ENCODE peak calls at places on chromosomes 1 and 21, in seven cellular contexts. F is CD4-positive, CD25-positive, alpha-beta regulatory T cell; U is HFF-Myc; G is tibial artery; N is OCI-LY7; R is cardiac muscle cell; X is CD8-positive, alpha-beta T cell. K is an unnamed sample.

GRCh38 chr1:30645807-30646206 is 77.6 kb downstream of the MATN1 start:
- DNase-seq in R (no peak), F (no peak), X (no peak), U (no peak), N (no peak), G (no peak), K (no peak)

GRCh38 chr21:16108561-16109070 is 378.8 kb downstream of the USP25 start:
- DNase-seq in F (no peak), N (no peak), X (no peak), U (no peak), G (no peak), R (no peak), K (no peak)

GRCh38 chr21:26982767-26983166 is 15.9 kb upstream of the ADAMTS5 start:
- DNase-seq in U (no peak), X (no peak), R (peak), G (no peak), F (no peak), N (no peak), K (no peak)

GRCh38 chr1:54485417-54485816 is 62.6 kb upstream of the ACOT11 start:
- DNase-seq in F (no peak), X (no peak), G (no peak), N (no peak), R (no peak), U (no peak), K (no peak)

GRCh38 chr1:167799747-167800146 is 78.0 kb downstream of the MPZL1 start:
- DNase-seq in U (no peak), F (no peak), X (no peak), R (no peak), G (no peak), N (no peak), K (no peak)

GRCh38 chr1:90725961-90726715 is 9.0 kb upstream of the BARHL2 start:
- DNase-seq in N (no peak), R (peak), G (no peak), X (no peak), F (no peak), U (no peak), K (no peak)

GRCh38 chr1:225946803-225947202 is 5.8 kb upstream of the LEFTY2 start:
- DNase-seq in F (no peak), U (no peak), R (no peak), G (no peak), X (no peak), N (no peak), K (no peak)

GRCh38 chr21:42254631-42255030 is 35.7 kb downstream of the ABCG1 start:
- DNase-seq in G (no peak), X (no peak), F (no peak), N (no peak), R (no peak), U (no peak), K (no peak)

GRCh38 chr1:51237714-51238403 is 1.8 kb downstream of the RNF11 start:
- DNase-seq in G (no peak), N (no peak), X (no peak), R (peak), F (no peak), U (no peak), K (no peak)

GRCh38 chr1:26452459-26453183 is 19.6 kb upstream of the HMGN2 start:
- DNase-seq in U (no peak), N (no peak), F (no peak), X (no peak), R (no peak), G (no peak), K (no peak)

GRCh38 chr1:45172015-45172414 is 34.4 kb downstream of the ZSWIM5 start:
- DNase-seq in N (no peak), X (no peak), G (no peak), U (no peak), R (peak), F (no peak), K (no peak)

GRCh38 chr1:167492509-167492910 is 25.8 kb downstream of the CD247 start:
- DNase-seq in N (no peak), G (no peak), R (no peak), F (peak), U (no peak), X (peak), K (no peak)

GRCh38 chr1:3543076-3544049 is 67.9 kb downstream of the MEGF6 start:
- DNase-seq in F (no peak), R (peak), U (no peak), G (peak), X (no peak), N (no peak), K (no peak)

GRCh38 chr21:38787461-38788274 is 18.1 kb upstream of the ETS2 start:
- DNase-seq in U (peak), F (no peak), R (no peak), G (no peak), N (no peak), X (no peak), K (no peak)

GRCh38 chr1:21848524-21849174 is 36.6 kb downstream of the LDLRAD2 start:
- DNase-seq in F (no peak), R (no peak), G (no peak), N (no peak), X (no peak), U (no peak), K (no peak)
- H3K4me3 ChIP-seq in F (no peak), R (no peak), G (no peak), N (no peak), X (no peak), U (no peak), K (no peak)

GRCh38 chr1:183841550-183841949 is 36.6 kb downstream of the RGL1 start:
- DNase-seq in U (no peak), G (no peak), F (no peak), R (no peak), N (no peak), X (no peak), K (no peak)

GRCh38 chr1:183844806-183845205 is 39.9 kb downstream of the RGL1 start:
- DNase-seq in N (no peak), G (no peak), U (no peak), X (no peak), F (no peak), R (no peak), K (no peak)

GRCh38 chr1:183841950-183842816 is 37.3 kb downstream of the RGL1 start:
- DNase-seq in R (peak), N (no peak), F (no peak), X (no peak), U (peak), G (no peak), K (no peak)

GRCh38 chr1:183840140-183840539 is 35.2 kb downstream of the RGL1 start:
- DNase-seq in G (no peak), F (no peak), U (no peak), R (peak), N (no peak), X (no peak), K (no peak)

GRCh38 chr1:183842817-183843187 is 37.9 kb downstream of the RGL1 start:
- DNase-seq in X (no peak), U (no peak), G (no peak), N (no peak), F (no peak), R (no peak), K (no peak)
- H3K4me3 ChIP-seq in X (no peak), U (no peak), G (peak), N (no peak), F (peak), R (no peak), K (no peak)

GRCh38 chr1:207029991-207030521 is 2.5 kb downstream of the C1orf116 start:
- DNase-seq in F (no peak), R (no peak), U (no peak), N (no peak), X (no peak), G (no peak), K (no peak)
- H3K4me3 ChIP-seq in F (no peak), R (no peak), U (no peak), N (no peak), X (no peak), G (no peak), K (no peak)

GRCh38 chr1:84019217-84019616 is 20.3 kb upstream of the TTLL7 start:
- DNase-seq in U (no peak), X (no peak), G (no peak), R (no peak), N (no peak), F (no peak), K (no peak)

GRCh38 chr1:84021822-84022221 is 22.9 kb upstream of the TTLL7 start:
- DNase-seq in X (no peak), N (no peak), F (no peak), G (no peak), U (no peak), R (no peak), K (no peak)

GRCh38 chr1:84020151-84020550 is 21.2 kb upstream of the TTLL7 start:
- DNase-seq in N (no peak), G (no peak), F (no peak), X (no peak), U (no peak), R (no peak), K (no peak)
- H3K4me3 ChIP-seq in N (no peak), G (no peak), F (no peak), X (no peak), U (no peak), R (no peak), K (no peak)

GRCh38 chr1:156642265-156643185 is 608 bp downstream of the BCAN start:
- DNase-seq in U (no peak), N (no peak), R (no peak), G (no peak), X (no peak), F (no peak), K (no peak)
- H3K4me3 ChIP-seq in U (no peak), N (no peak), R (peak), G (peak), X (no peak), F (no peak), K (peak)